ENCODE peak calls at places on chromosome 1, in seven cellular contexts. I is stomach; B is endothelial cell; W is BJ; A is heart left ventricle; H is activated B cell treated with CpG ODN at 0.5 μM for 24 hours; O is CD8-positive, alpha-beta T cell. C is an unnamed sample.

GRCh38 chr1:17251699-17252376 is 2.9 kb downstream of the PADI3 start:
- DNase-seq in I (no peak), B (no peak), W (no peak), A (no peak), H (no peak), O (no peak), C (no peak)

GRCh38 chr1:174875306-174875705 is 124.4 kb upstream of the CACYBP start:
- DNase-seq in I (peak), B (peak), W (no peak), A (no peak), H (no peak), O (peak), C (no peak)

GRCh38 chr1:7770939-7771672 is at the start of gene VAMP3:
- DNase-seq in I (peak), B (peak), W (no peak), A (peak), H (peak), O (peak), C (peak)

GRCh38 chr1:150364231-150365003 is 470 bp downstream of the RPRD2 start:
- DNase-seq in I (peak), B (peak), W (no peak), A (peak), H (peak), O (peak), C (peak)

GRCh38 chr1:184051485-184052193 is at the start of gene TSEN15:
- DNase-seq in I (peak), B (peak), W (no peak), A (peak), H (peak), O (peak), C (peak)

GRCh38 chr1:67979532-67979931 is 70.9 kb downstream of the DIRAS3 start:
- DNase-seq in I (no peak), B (no peak), W (no peak), A (no peak), H (no peak), O (no peak), C (no peak)

GRCh38 chr1:7669559-7670208 is 101.4 kb upstream of the VAMP3 start:
- DNase-seq in I (peak), B (peak), W (no peak), A (peak), H (peak), O (peak), C (no peak)

GRCh38 chr1:3313579-3313955 is 140.9 kb upstream of the ARHGEF16 start:
- DNase-seq in I (peak), B (no peak), W (peak), A (peak), H (no peak), O (no peak), C (no peak)

GRCh38 chr1:110130989-110131388 is 18.7 kb downstream of the UBL4B start:
- DNase-seq in I (no peak), B (no peak), W (no peak), A (no peak), H (no peak), O (no peak), C (no peak)

GRCh38 chr1:165828581-165829329 is 1.3 kb downstream of the UCK2 start:
- DNase-seq in I (peak), B (peak), W (peak), A (peak), H (peak), O (no peak), C (no peak)

GRCh38 chr1:210394281-210394798 is 65.6 kb downstream of the HHAT start:
- DNase-seq in I (no peak), B (no peak), W (no peak), A (peak), H (no peak), O (peak), C (no peak)

GRCh38 chr1:111204211-111204883 is 3.9 kb upstream of the DENND2D start:
- DNase-seq in I (peak), B (no peak), W (no peak), A (peak), H (peak), O (peak), C (peak)

GRCh38 chr1:109787211-109787844 is 23.6 kb upstream of the EPS8L3 start:
- DNase-seq in I (no peak), B (no peak), W (no peak), A (no peak), H (no peak), O (no peak), C (no peak)

GRCh38 chr1:220213381-220213983 is 58.8 kb downstream of the RAB3GAP2 start:
- DNase-seq in I (no peak), B (no peak), W (no peak), A (no peak), H (no peak), O (no peak), C (no peak)

GRCh38 chr1:214899908-214900470 is 182.5 kb upstream of the KCNK2 start:
- DNase-seq in I (no peak), B (no peak), W (no peak), A (no peak), H (no peak), O (no peak), C (no peak)

GRCh38 chr1:61055110-61055614 is 27.2 kb upstream of the NFIA start:
- DNase-seq in I (peak), B (no peak), W (no peak), A (no peak), H (no peak), O (no peak), C (no peak)

GRCh38 chr1:44571712-44572571 is 102.3 kb downstream of the TMEM53 start:
- DNase-seq in I (no peak), B (no peak), W (no peak), A (no peak), H (no peak), O (no peak), C (no peak)

GRCh38 chr1:6859415-6860343 is 74.4 kb downstream of the CAMTA1 start:
- DNase-seq in I (no peak), B (no peak), W (peak), A (no peak), H (no peak), O (no peak), C (no peak)

GRCh38 chr1:40932004-40932403 is 47.5 kb upstream of the CTPS1 start:
- DNase-seq in I (no peak), B (no peak), W (no peak), A (peak), H (no peak), O (no peak), C (no peak)

GRCh38 chr1:107748529-107748928 is 216.5 kb downstream of the VAV3 start:
- DNase-seq in I (no peak), B (no peak), W (no peak), A (no peak), H (no peak), O (no peak), C (no peak)
- TF ChIP-seq CTCF in I (no peak), B (no peak), W (peak), A (no peak), H (no peak), O (no peak), C (peak)

DNA sequence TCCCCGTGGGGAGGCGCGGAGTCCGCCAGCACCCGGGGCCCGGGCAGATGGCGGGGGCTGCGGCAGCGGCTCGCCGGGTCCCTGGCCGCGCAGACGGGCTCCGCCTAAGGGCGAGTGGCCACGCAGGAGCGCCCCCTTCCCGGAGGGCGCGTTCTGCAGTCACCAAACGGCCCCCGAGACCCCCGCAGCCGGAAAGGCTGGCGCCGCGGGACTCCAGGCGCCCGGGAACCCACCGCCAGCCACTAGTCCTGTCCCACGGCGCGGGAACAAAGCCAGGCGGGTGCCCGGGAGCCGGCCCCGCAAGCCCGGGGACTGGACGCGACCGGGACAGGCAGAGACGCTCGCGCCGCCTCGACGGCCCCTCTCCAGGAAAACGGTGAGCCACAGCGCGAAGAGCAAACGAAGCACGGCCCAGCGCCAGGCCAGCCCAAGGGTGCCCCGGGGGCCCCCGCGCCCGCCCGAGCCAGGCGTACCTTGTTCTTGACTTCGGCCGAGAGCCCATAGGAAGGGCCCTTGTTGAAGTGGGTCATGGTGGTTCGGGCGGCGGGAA is 470 bp downstream of the CNN3 start:
- DNase-seq in I (peak), B (peak), W (no peak), A (peak), H (peak), O (no peak), C (peak)
- TF ChIP-seq CTCF in I (peak), B (no peak), W (peak), A (peak), H (no peak), O (no peak), C (peak)

GRCh38 chr1:208185801-208186201 is 58.4 kb downstream of the PLXNA2 start:
- DNase-seq in I (no peak), B (no peak), W (no peak), A (no peak), H (no peak), O (no peak), C (no peak)

GRCh38 chr1:208187499-208188041 is 56.6 kb downstream of the PLXNA2 start:
- DNase-seq in I (no peak), B (no peak), W (no peak), A (no peak), H (no peak), O (no peak), C (no peak)

GRCh38 chr1:208183977-208184901 is 59.9 kb downstream of the PLXNA2 start:
- DNase-seq in I (peak), B (no peak), W (peak), A (no peak), H (no peak), O (no peak), C (no peak)

GRCh38 chr1:208182880-208183279 is 61.3 kb downstream of the PLXNA2 start:
- DNase-seq in I (no peak), B (no peak), W (no peak), A (no peak), H (no peak), O (no peak), C (no peak)

GRCh38 chr1:208184993-208185703 is 59.0 kb downstream of the PLXNA2 start:
- DNase-seq in I (no peak), B (no peak), W (no peak), A (no peak), H (no peak), O (no peak), C (no peak)
- TF ChIP-seq CTCF in I (no peak), B (no peak), W (no peak), A (no peak), H (no peak), O (no peak), C (no peak)

DNA sequence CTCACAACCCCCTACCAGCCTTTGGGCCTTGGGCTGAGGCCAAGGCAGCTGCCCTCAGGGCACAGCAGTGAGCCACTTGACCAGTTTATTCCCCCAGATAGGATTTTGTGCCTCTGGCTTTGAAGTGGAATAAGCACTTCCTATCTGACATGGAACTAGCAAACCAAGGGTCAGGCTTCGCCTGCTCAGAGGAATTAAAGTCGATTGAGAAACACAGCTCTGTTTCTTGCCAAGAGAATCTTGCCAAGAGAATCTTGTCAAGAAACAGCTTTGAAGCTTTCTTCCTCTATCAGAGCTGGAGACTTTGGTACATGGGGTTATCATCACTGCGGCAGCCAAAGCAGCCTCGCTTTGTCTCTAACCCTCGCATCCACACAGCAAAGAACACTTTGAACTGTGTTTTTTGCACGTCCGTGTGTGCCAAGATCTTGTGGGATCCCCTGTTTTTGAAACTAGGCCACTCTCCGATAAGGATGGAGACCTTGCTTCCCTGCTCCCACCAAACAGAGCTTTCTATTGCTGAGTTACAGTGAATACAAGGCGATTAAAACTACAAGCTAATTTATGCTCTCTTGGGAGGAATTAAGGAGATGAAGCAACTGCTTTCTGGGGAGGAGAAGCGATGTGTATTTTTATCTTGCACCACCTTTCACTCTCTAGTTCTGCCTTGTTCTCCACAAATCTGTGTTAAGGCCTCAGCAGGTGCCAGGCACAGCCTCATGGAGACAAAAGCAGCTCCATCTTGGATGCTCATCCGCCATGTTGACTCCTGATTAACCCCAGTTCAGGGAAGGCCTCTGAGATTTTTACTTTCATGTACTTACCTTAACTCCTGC is 67.3 kb downstream of the RHOU start:
- DNase-seq in I (no peak), B (no peak), W (no peak), A (no peak), H (no peak), O (no peak), C (no peak)
- TF ChIP-seq CTCF in I (no peak), B (no peak), W (no peak), A (no peak), H (no peak), O (no peak), C (no peak)

DNA sequence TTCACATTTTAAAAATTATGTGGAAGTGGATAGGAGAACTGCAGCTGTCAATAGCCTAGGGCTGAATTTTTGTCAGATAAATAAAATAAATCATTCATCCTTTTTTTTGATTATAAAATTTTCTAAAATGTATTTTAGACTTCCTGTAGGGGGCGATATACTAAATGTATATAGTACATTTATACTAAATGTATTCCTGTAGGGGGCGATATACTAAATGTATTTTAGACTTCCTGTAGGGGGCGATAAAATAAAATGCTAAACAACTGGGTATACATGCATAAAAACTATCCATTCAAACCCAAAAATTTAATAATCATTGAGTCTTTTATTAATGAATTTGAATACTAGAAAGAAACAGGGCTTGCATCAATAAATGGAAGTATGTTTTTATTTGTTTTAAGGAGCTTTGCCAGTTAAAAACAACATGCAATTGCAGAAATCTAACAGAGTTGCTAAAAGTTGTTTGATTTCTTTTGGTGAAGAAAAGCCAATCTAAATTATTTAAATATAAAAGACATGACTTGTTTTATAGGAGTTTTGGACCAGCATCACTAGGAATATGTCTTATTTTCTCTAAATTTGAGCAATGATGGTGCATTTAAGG is 31.4 kb downstream of the CLCA1 start:
- DNase-seq in I (no peak), B (no peak), W (no peak), A (no peak), H (no peak), O (no peak), C (no peak)
- TF ChIP-seq CTCF in I (peak), B (peak), W (peak), A (peak), H (peak), O (peak), C (peak)

DNA sequence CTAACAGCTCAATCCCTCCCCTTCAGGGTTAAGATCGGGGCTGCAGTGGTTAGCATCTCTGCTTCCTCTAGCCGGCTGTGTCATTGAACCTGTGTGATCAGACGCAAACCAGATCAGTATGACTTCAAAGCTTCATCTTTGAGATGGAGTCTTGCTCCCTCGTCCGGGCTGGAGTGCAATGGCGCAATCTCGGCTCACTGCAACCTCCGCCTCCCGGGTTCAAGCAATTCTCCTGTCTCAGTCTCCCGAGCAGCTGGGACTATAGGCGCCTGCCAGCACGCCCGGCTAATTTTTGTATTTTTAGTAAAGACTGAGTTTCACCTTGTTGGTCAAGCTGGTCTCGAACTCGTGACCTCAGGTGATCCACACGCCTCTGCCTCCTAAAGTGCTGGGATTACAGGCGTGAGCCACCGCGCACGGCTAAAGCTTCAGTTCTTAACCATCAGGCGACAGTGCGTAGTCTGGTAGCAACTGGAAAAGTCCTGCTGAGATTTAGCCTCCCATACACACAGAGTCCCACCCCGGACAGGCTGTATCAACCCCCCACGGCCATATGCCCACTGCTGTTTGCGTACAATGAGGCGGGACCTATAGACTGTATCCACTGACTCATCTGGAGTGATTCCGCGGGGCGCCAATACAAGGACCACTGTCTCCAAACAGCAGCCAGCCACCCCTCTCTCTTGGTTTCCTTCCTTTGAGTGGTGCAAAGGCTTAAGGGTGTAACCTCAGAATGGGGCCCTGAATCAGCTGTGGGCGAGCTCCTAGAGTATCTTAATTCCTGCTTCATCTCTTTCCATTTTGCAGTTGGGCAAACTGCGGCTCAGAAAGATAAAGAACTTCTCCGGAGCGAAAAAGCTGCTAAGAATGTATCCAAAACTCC is 23.3 kb downstream of the CELA3A start:
- DNase-seq in I (peak), B (peak), W (no peak), A (peak), H (no peak), O (peak), C (peak)
- TF ChIP-seq CTCF in I (no peak), B (no peak), W (peak), A (no peak), H (no peak), O (peak), C (no peak)

DNA sequence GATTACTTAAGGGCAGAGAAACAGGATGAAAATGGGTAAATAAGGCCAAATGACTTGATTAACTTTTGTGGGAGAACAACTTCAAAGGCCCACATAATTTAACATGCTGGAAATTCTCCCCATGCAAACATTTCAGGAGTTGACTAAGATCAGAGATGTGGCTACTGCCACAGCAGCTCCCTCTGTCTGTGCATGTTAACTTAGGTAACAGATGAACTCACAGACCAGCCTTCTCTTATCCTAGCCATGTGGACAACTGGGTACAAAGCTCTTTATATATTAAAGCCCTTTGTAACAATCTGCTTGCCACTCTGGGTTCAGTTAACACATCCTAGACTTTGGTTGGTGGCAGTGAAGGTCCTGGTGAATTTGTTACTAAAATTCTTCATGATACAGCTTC is 33.2 kb downstream of the BEND5 start:
- DNase-seq in I (no peak), B (no peak), W (no peak), A (no peak), H (no peak), O (no peak), C (no peak)
- TF ChIP-seq CTCF in I (no peak), B (no peak), W (no peak), A (no peak), H (no peak), O (no peak), C (no peak)

GRCh38 chr1:203055166-203055799 is 29.0 kb downstream of the PPFIA4 start:
- DNase-seq in I (no peak), B (no peak), W (no peak), A (no peak), H (no peak), O (no peak), C (no peak)
- TF ChIP-seq CTCF in I (no peak), B (no peak), W (peak), A (no peak), H (no peak), O (no peak), C (no peak)

GRCh38 chr1:173666646-173667045 is 3.0 kb downstream of the ANKRD45 start:
- DNase-seq in I (no peak), B (no peak), W (no peak), A (no peak), H (no peak), O (no peak), C (no peak)

GRCh38 chr1:173661271-173661670 is 8.4 kb downstream of the ANKRD45 start:
- DNase-seq in I (no peak), B (no peak), W (no peak), A (no peak), H (no peak), O (no peak), C (no peak)

GRCh38 chr1:173661763-173662162 is 7.9 kb downstream of the ANKRD45 start:
- DNase-seq in I (no peak), B (no peak), W (no peak), A (no peak), H (no peak), O (no peak), C (no peak)

GRCh38 chr1:173660306-173660705 is 9.3 kb downstream of the ANKRD45 start:
- DNase-seq in I (no peak), B (no peak), W (no peak), A (no peak), H (no peak), O (no peak), C (no peak)

GRCh38 chr1:173663159-173663558 is 6.5 kb downstream of the ANKRD45 start:
- DNase-seq in I (no peak), B (no peak), W (no peak), A (no peak), H (no peak), O (no peak), C (no peak)
- TF ChIP-seq CTCF in I (no peak), B (no peak), W (no peak), A (no peak), H (no peak), O (no peak), C (no peak)